ENCODE peak calls at places on chromosomes 5 and 9, in eight cellular contexts. L is Karpas-422, G is lung, J is heart right ventricle, M is PC-3, W is tibial artery, N is psoas muscle, F is suprapubic skin. B is an unnamed sample.

GRCh38 chr9:115999498-115999897 is 154.1 kb upstream of the PAPPA start:
- DNase-seq in W (no peak), L (no peak), M (peak), J (no peak), G (no peak), F (no peak), N (no peak), B (no peak)

GRCh38 chr5:132003170-132003744 is 8.2 kb downstream of the ACSL6 start:
- DNase-seq in F (no peak), M (no peak), G (no peak), W (no peak), L (no peak), J (peak), N (no peak), B (peak)

GRCh38 chr5:38546691-38547146 is 9.7 kb downstream of the LIFR start:
- DNase-seq in J (no peak), N (no peak), G (no peak), M (no peak), F (no peak), W (no peak), L (no peak), B (peak)

GRCh38 chr5:140337880-140338279 is 8.5 kb downstream of the HBEGF start:
- DNase-seq in F (no peak), L (no peak), J (no peak), W (no peak), M (no peak), G (no peak), N (no peak), B (no peak)

GRCh38 chr5:31638286-31638685 is 645 bp upstream of the PDZD2 start:
- DNase-seq in J (peak), N (peak), F (no peak), M (no peak), W (peak), L (no peak), G (no peak), B (peak)

GRCh38 chr5:155728857-155729683 is 597.9 kb upstream of the SGCD start:
- DNase-seq in N (no peak), W (no peak), M (no peak), F (no peak), G (no peak), J (peak), L (no peak), B (peak)

GRCh38 chr9:122133263-122133983 is 26.2 kb downstream of the NDUFA8 start:
- DNase-seq in N (no peak), W (no peak), M (no peak), J (peak), G (no peak), F (peak), L (no peak), B (no peak)

GRCh38 chr5:98865690-98866089 is 63.1 kb downstream of the CHD1 start:
- DNase-seq in J (no peak), F (no peak), G (no peak), M (no peak), N (no peak), L (no peak), W (no peak), B (no peak)

GRCh38 chr5:172791726-172792445 is 20.9 kb upstream of the DUSP1 start:
- DNase-seq in G (no peak), J (no peak), N (no peak), W (peak), F (peak), M (no peak), L (no peak), B (no peak)

GRCh38 chr5:62093981-62094380 is 212.0 kb upstream of the KIF2A start:
- DNase-seq in M (peak), N (peak), J (no peak), W (no peak), F (no peak), G (peak), L (no peak), B (no peak)

GRCh38 chr5:2017540-2018389 is 135.0 kb upstream of the IRX4 start:
- DNase-seq in J (no peak), M (peak), G (no peak), L (peak), F (no peak), W (no peak), N (no peak), B (no peak)

GRCh38 chr5:109987970-109988369 is 298.2 kb downstream of the MAN2A1 start:
- DNase-seq in M (peak), G (no peak), N (no peak), W (no peak), J (no peak), F (no peak), L (no peak), B (no peak)

GRCh38 chr9:95833549-95834178 is 41.8 kb upstream of the ERCC6L2 start:
- DNase-seq in F (no peak), W (no peak), L (peak), G (no peak), J (no peak), M (no peak), N (no peak), B (no peak)

GRCh38 chr5:10424124-10424731 is 17.5 kb upstream of the ROPN1L start:
- DNase-seq in L (peak), M (peak), W (no peak), J (no peak), F (no peak), N (no peak), G (no peak), B (no peak)

GRCh38 chr5:55223219-55223987 is 3.7 kb downstream of the MCIDAS start:
- DNase-seq in F (no peak), M (no peak), J (no peak), G (no peak), L (no peak), W (no peak), N (no peak), B (no peak)

GRCh38 chr5:150161242-150162141 is 5.1 kb upstream of the CDX1 start:
- DNase-seq in N (peak), J (peak), W (peak), G (peak), M (peak), F (peak), L (peak), B (peak)

GRCh38 chr9:91101598-91102168 is 260.0 kb downstream of the AUH start:
- DNase-seq in M (no peak), G (no peak), F (no peak), W (no peak), L (no peak), N (no peak), J (no peak), B (no peak)

GRCh38 chr5:96569770-96570169 is 92.4 kb upstream of the CAST start:
- DNase-seq in L (no peak), G (no peak), M (no peak), N (no peak), J (no peak), F (no peak), W (no peak), B (no peak)

GRCh38 chr5:58366461-58366860 is 93.4 kb downstream of the PLK2 start:
- DNase-seq in G (peak), L (no peak), N (no peak), W (no peak), J (peak), F (no peak), M (peak), B (no peak)

GRCh38 chr5:53342261-53342660 is 138.2 kb upstream of the FST start:
- DNase-seq in L (no peak), W (no peak), F (no peak), J (no peak), N (no peak), M (no peak), G (no peak), B (no peak)

GRCh38 chr5:157265714-157266285 is at the start of gene CYFIP2:
- DNase-seq in N (peak), F (no peak), G (peak), J (no peak), L (peak), M (peak), W (peak), B (peak)

GRCh38 chr5:121296357-121296756 is 555.3 kb upstream of the FTMT start:
- DNase-seq in M (no peak), N (no peak), W (no peak), F (no peak), J (no peak), L (no peak), G (no peak), B (no peak)

GRCh38 chr5:34863947-34864346 is 25.0 kb downstream of the TTC23L start:
- DNase-seq in N (no peak), F (no peak), G (no peak), W (no peak), L (no peak), M (no peak), J (no peak), B (no peak)

GRCh38 chr9:115013998-115014397 is 83.6 kb upstream of the TNFSF8 start:
- DNase-seq in F (no peak), L (peak), J (peak), M (peak), N (peak), G (peak), W (peak), B (peak)

GRCh38 chr5:149345892-149346222 is 558 bp downstream of the GRPEL2 start:
- DNase-seq in G (no peak), J (no peak), M (peak), F (no peak), W (no peak), N (no peak), L (peak), B (no peak)

GRCh38 chr5:111070272-111071134 is 1.0 kb upstream of the TSLP start:
- DNase-seq in F (no peak), W (peak), G (no peak), M (no peak), L (no peak), N (peak), J (no peak), B (peak)

GRCh38 chr5:16588434-16589214 is 28.2 kb downstream of the RETREG1 start:
- DNase-seq in J (no peak), N (no peak), G (no peak), L (no peak), F (no peak), W (no peak), M (peak), B (no peak)

DNA sequence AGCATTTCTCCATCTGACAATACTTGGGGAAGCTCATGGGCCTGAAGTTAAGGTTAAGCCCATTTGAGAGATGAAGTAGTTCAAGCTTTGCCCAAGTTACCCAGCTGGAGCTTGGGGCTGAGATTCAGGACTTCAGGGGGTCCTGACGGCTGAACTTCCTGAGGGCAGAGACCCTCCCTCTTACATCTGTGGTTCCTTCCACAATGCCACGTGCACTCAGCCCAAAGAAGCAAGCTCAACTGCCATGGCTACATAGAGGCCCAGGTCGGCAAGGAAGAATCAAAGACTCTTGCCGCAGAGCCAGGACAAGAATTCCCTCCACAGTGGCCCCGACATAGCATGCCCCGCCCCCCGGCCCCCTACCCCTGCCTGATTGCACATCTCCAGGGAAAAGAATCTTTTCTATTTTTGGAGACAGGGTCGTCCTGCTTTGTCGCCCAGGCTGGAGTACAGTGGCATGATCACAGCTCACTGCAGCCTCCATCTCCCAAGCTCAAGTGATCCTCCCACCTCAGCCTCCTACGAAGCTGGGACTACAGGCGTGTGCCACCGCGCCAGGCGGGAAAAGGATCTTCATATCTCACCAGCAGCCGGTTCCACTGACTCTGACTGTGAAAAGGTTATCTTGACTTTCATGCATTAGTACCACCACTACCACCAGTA is 9.2 kb downstream of the PHF19 start:
- DNase-seq in J (no peak), W (peak), G (no peak), F (no peak), M (no peak), N (no peak), L (no peak), B (no peak)
- H3K4me3 ChIP-seq in J (peak), W (peak), G (no peak), F (peak), M (peak), N (peak), L (peak), B (no peak)

GRCh38 chr5:181186902-181187499 is 18.0 kb downstream of the TRIM7 start:
- DNase-seq in F (no peak), W (no peak), M (peak), N (no peak), L (no peak), J (no peak), G (no peak), B (no peak)
- H3K4me3 ChIP-seq in F (no peak), W (peak), M (peak), N (peak), L (no peak), J (no peak), G (no peak), B (no peak)

GRCh38 chr5:137858954-137859353 is 8.7 kb upstream of the MYOT start:
- DNase-seq in M (no peak), N (no peak), F (no peak), L (no peak), W (no peak), G (no peak), J (no peak), B (no peak)
- H3K4me3 ChIP-seq in M (no peak), N (peak), F (peak), L (no peak), W (no peak), G (no peak), J (peak), B (no peak)

GRCh38 chr9:88776717-88777497 is 214.4 kb upstream of the S1PR3 start:
- DNase-seq in G (no peak), N (no peak), M (peak), W (no peak), F (no peak), L (peak), J (no peak), B (no peak)
- H3K4me3 ChIP-seq in G (no peak), N (no peak), M (peak), W (no peak), F (no peak), L (no peak), J (no peak), B (no peak)

B was measured in pancreas.